ENCODE peak calls at places on chromosomes 4 and X, in nine cellular contexts. F, X, R, S, G, Y, U, P and M are unnamed samples.

GRCh38 chr4:75004755-75005668 is 72.1 kb downstream of the PARM1 start:
- DNase-seq in X (no peak), P (no peak), F (no peak), Y (peak; percentile 70), S (no peak), U (no peak), G (peak; percentile 91), R (no peak), M (no peak)

GRCh38 chr4:77950204-77950603 is 87.6 kb downstream of the MRPL1 start:
- DNase-seq in U (no peak), F (no peak), Y (no peak), S (no peak), G (no peak), P (no peak), X (peak; percentile 6), R (no peak), M (no peak)

GRCh38 chr4:159497961-159498360 is 395.1 kb downstream of the RAPGEF2 start:
- DNase-seq in F (no peak), Y (no peak), S (no peak), X (no peak), G (no peak), P (no peak), U (no peak), R (no peak), M (no peak)

GRCh38 chr4:53321151-53321987 is 44.5 kb downstream of the SCFD2 start:
- DNase-seq in X (peak; percentile 93), P (peak; percentile 26), Y (peak; percentile 70), S (no peak), R (no peak), U (no peak), G (no peak), F (peak; percentile 4), M (no peak)

GRCh38 chr4:62399242-62399641 is 1199.1 kb downstream of the ADGRL3 start:
- DNase-seq in P (no peak), U (no peak), R (no peak), Y (peak; percentile 22), S (no peak), X (no peak), G (peak; percentile 47), F (peak; percentile 8), M (no peak)

GRCh38 chr4:134691915-134692314 is 490.3 kb upstream of the PABPC4L start:
- DNase-seq in R (no peak), X (no peak), G (no peak), P (no peak), Y (peak; percentile 36), F (no peak), S (no peak), U (no peak), M (no peak)

GRCh38 chrX:130555341-130555740 is 153.6 kb downstream of the RBMX2 start:
- DNase-seq in S (no peak), F (no peak), R (no peak), X (peak; percentile 69), U (peak; percentile 16), P (no peak), Y (no peak), G (no peak), M (no peak)

GRCh38 chr4:145732416-145732815 is 52.5 kb downstream of the C4orf51 start:
- DNase-seq in S (no peak), Y (peak; percentile 15), U (no peak), F (peak; percentile 34), P (no peak), X (peak; percentile 30), R (no peak), G (no peak), M (no peak)

GRCh38 chr4:8316911-8317351 is 47.4 kb downstream of the HTRA3 start:
- DNase-seq in G (no peak), F (no peak), Y (no peak), R (no peak), P (no peak), S (no peak), X (no peak), U (no peak), M (no peak)

GRCh38 chrX:154840856-154841255 is 6.4 kb upstream of the SMIM9 start:
- DNase-seq in Y (peak; percentile 67), G (peak; percentile 57), X (peak; percentile 64), R (peak; percentile 23), P (peak; percentile 22), U (peak; percentile 45), S (peak; percentile 39), F (peak; percentile 40), M (no peak)

GRCh38 chr4:185018834-185019450 is 652 bp downstream of the HELT start:
- DNase-seq in F (peak; percentile 66), R (no peak), G (no peak), S (no peak), Y (no peak), P (no peak), U (peak; percentile 36), X (no peak), M (peak; percentile 42)

GRCh38 chr4:86300516-86300915 is 59.3 kb downstream of the MAPK10 start:
- DNase-seq in S (no peak), R (no peak), P (no peak), F (no peak), X (no peak), U (no peak), Y (no peak), G (no peak), M (no peak)

GRCh38 chr4:5979981-5980380 is 38.2 kb downstream of the C4orf50 start:
- DNase-seq in S (no peak), R (no peak), F (peak; percentile 86), Y (peak; percentile 39), G (peak; percentile 42), X (peak; percentile 23), P (peak; percentile 7), U (peak; percentile 80), M (peak; percentile 82)

GRCh38 chr4:62342346-62342745 is 1142.2 kb downstream of the ADGRL3 start:
- DNase-seq in G (no peak), P (no peak), X (no peak), S (no peak), F (no peak), U (no peak), R (no peak), Y (peak; percentile 53), M (no peak)

GRCh38 chr4:38867478-38868054 is at the start of gene FAM114A1:
- DNase-seq in F (peak; percentile 79), X (peak; percentile 95), S (no peak), P (no peak), U (peak; percentile 94), R (peak; percentile 94), Y (peak; percentile 77), G (peak; percentile 73), M (peak; percentile 79)

GRCh38 chr4:37246891-37247290 is 2.3 kb downstream of the NWD2 start:
- DNase-seq in S (no peak), G (no peak), Y (peak; percentile 20), U (no peak), F (no peak), X (no peak), R (no peak), P (no peak), M (no peak)

GRCh38 chr4:107034091-107034698 is 1.9 kb downstream of the DKK2 start:
- DNase-seq in G (no peak), S (no peak), P (no peak), R (peak; percentile 75), F (peak; percentile 77), X (peak; percentile 74), U (peak; percentile 77), Y (no peak), M (peak; percentile 84)

GRCh38 chr4:156659983-156660382 is 311.6 kb downstream of the PDGFC start:
- DNase-seq in X (no peak), G (no peak), P (no peak), Y (no peak), U (no peak), S (no peak), F (no peak), R (no peak), M (no peak)
- TF ChIP-seq EZH2phosphoT487 in X (no peak), G (no peak), P (no peak), Y (no peak), U (no peak), S (no peak), F (no peak), R (no peak), M (no peak)

DNA sequence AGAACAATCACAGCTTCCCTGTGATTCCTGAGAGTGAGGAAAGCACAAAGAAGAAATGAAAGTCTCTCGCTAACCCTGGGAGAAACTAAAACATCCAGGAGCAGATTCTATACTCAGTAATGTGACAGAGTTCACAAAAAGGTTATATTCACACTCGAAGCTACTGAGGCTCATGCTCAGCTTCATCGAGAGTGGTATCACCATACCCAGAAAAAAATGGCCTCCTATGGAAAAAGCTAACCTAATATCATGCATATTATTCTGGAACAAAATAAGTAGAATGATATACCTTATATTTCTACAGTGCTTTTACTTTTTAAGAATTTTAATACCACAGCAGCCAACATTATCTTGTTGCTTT is 13.5 kb upstream of the CDKN2AIP start:
- DNase-seq in Y (no peak), X (no peak), G (no peak), R (no peak), U (no peak), F (no peak), S (no peak), P (no peak), M (no peak)
- H2AFZ ChIP-seq in Y (no peak overlapping the region), X (peak overlapping the region; percentile 29), G (no peak overlapping the region), R (peak overlapping the region; percentile 62), U (peak overlapping the region; percentile 41), F (peak overlapping the region; percentile 39), S (peak overlapping the region; percentile 92), P (no peak overlapping the region), M (peak overlapping the region; percentile 62)

DNA sequence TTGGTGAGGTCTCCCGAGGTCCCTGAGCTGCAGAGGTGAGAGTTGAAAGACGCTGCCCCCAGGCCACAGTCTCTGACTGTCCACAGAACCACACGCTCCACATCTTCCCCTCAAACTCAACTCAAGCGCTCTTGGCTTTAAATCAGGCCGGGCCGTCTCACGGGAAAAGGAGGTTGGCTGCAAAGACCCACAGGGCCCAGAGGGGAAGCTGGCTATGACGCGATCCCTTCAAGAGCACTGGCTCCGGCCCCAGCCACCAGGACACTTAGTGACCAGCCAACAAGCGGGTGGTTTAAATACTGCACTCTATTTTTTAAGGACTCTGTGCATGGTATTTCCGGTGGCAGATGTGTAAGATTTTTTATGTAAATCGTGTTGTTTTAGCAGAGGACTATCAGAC is 19.9 kb downstream of the LRPAP1 start:
- DNase-seq in F (no peak), X (no peak), G (no peak), Y (no peak), U (no peak), R (no peak), S (no peak), P (no peak), M (no peak)
- TF ChIP-seq EZH2phosphoT487 in F (no peak), X (no peak), G (no peak), Y (no peak), U (no peak), R (no peak), S (no peak), P (no peak), M (no peak)

GRCh38 chr4:123176605-123177004 is 220.0 kb upstream of the SPRY1 start:
- DNase-seq in G (no peak), X (no peak), S (no peak), F (no peak), R (no peak), Y (no peak), P (no peak), U (no peak), M (no peak)

GRCh38 chr4:123183308-123183707 is 213.3 kb upstream of the SPRY1 start:
- DNase-seq in P (no peak), F (no peak), R (no peak), X (no peak), Y (no peak), G (no peak), U (no peak), S (no peak), M (no peak)

DNA sequence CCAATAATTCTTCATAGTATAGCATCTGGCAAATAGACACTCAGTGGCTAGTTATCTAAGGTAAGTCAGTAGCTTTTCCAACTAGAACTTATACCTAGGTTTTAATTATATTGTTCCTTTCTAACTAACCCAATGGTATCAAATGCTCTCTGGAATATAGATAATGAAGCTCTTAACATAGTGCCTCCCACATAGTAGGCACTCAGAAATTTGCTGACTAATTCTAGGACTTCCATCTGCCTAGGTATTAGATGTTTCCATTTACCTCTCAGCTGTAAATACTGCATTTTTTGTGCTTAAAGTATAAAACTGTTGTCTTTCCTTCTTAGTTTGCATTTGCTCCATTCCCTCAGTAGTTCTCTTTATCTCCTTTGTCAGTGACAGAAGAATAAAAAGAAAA is 214.3 kb upstream of the SPRY1 start:
- DNase-seq in F (no peak), X (no peak), U (no peak), Y (no peak), G (no peak), R (no peak), S (no peak), P (no peak), M (no peak)
- H2AFZ ChIP-seq in F (no peak overlapping the region), X (no peak overlapping the region), U (no peak overlapping the region), Y (no peak overlapping the region), G (no peak overlapping the region), R (no peak overlapping the region), S (no peak overlapping the region), P (no peak overlapping the region), M (no peak overlapping the region)